ENCODE peak calls at places on chromosome 17, in four cellular contexts. O is IMR-90, V is PC-9, S is upper lobe of right lung. D is an unnamed sample.
A peak's percentile ranks its signal among the peaks of the same experiment; 100 is the strongest.

GRCh38 chr17:22704674-22705073 is 1012.4 kb downstream of the KCNJ18 start:
- DNase-seq in S (no peak), O (no peak), V (no peak), D (no peak)

GRCh38 chr17:80725532-80725931 is 180.9 kb downstream of the RPTOR start:
- DNase-seq in O (no peak), V (no peak), S (no peak), D (peak; percentile 61)

GRCh38 chr17:40903129-40903847 is 18.2 kb upstream of the KRT20 start:
- DNase-seq in V (no peak), S (no peak), O (peak; percentile 70), D (peak; percentile 80)

GRCh38 chr17:45702666-45703266 is 81.4 kb upstream of the CRHR1 start:
- DNase-seq in V (no peak), S (no peak), O (peak; percentile 23), D (peak; percentile 24)

GRCh38 chr17:19645608-19646250 is 2.8 kb upstream of the ALDH3A2 start:
- DNase-seq in S (peak; percentile 73), O (no peak), V (peak; percentile 15), D (peak; percentile 30)

GRCh38 chr17:56297142-56297541 is 143.9 kb downstream of the ANKFN1 start:
- DNase-seq in O (peak; percentile 62), V (no peak), S (no peak), D (peak; percentile 31)

GRCh38 chr17:33012522-33013033 is 20.9 kb downstream of the SPACA3 start:
- DNase-seq in O (peak; percentile 98), S (no peak), V (peak; percentile 42), D (peak; percentile 91)

GRCh38 chr17:77741109-77741508 is 217.4 kb upstream of the TNRC6C start:
- DNase-seq in O (no peak), V (no peak), S (peak; percentile 57), D (no peak)

GRCh38 chr17:77696151-77696719 is 262.3 kb upstream of the TNRC6C start:
- DNase-seq in V (no peak), S (peak; percentile 6), O (no peak), D (no peak)

GRCh38 chr17:81665205-81666091 is 957 bp downstream of the OXLD1 start:
- DNase-seq in O (peak; percentile 6), S (peak; percentile 78), V (peak; percentile 16), D (peak; percentile 24)

GRCh38 chr17:16282522-16282921 is 65.5 kb downstream of the PIGL start:
- DNase-seq in O (peak; percentile 91), S (no peak), V (no peak), D (peak; percentile 90)

GRCh38 chr17:57245786-57246185 is 10.5 kb upstream of the MSI2 start:
- DNase-seq in V (no peak), S (no peak), O (no peak), D (no peak)

GRCh38 chr17:278055-279028 is 74.3 kb downstream of the RPH3AL start:
- DNase-seq in V (no peak), S (peak; percentile 29), O (no peak), D (no peak)

GRCh38 chr17:82106697-82107305 is 8.8 kb upstream of the FASN start:
- DNase-seq in V (no peak), O (no peak), S (peak; percentile 74), D (no peak)

GRCh38 chr17:40432864-40433528 is 10.3 kb upstream of the IGFBP4 start:
- DNase-seq in O (peak; percentile 77), V (no peak), S (peak; percentile 47), D (peak; percentile 69)

GRCh38 chr17:78998311-78999055 is 11.1 kb downstream of the CANT1 start:
- DNase-seq in S (peak; percentile 73), V (peak; percentile 79), O (no peak), D (no peak)

GRCh38 chr17:42750730-42751356 is 6.0 kb upstream of the EZH1 start:
- DNase-seq in O (no peak), V (no peak), S (no peak), D (no peak)

GRCh38 chr17:81261096-81261495 is 22.0 kb downstream of the NDUFAF8 start:
- DNase-seq in V (no peak), S (no peak), O (no peak), D (no peak)

GRCh38 chr17:58412910-58413630 is 4.3 kb downstream of the RNF43 start:
- DNase-seq in V (no peak), O (peak; percentile 9), S (no peak), D (no peak)

GRCh38 chr17:13918247-13918646 is 151.1 kb upstream of the COX10 start:
- DNase-seq in S (no peak), O (no peak), V (no peak), D (no peak)

GRCh38 chr17:44610871-44611270 is 45.4 kb upstream of the MEIOC start:
- DNase-seq in S (no peak), V (no peak), O (no peak), D (peak; percentile 25)

GRCh38 chr17:44606658-44607057 is 49.4 kb downstream of the FZD2 start:
- DNase-seq in O (no peak), V (no peak), S (no peak), D (no peak)

GRCh38 chr17:44610331-44610730 is 45.9 kb upstream of the MEIOC start:
- DNase-seq in O (no peak), V (no peak), S (no peak), D (no peak)

GRCh38 chr17:44608732-44609435 is 47.4 kb upstream of the MEIOC start:
- DNase-seq in O (no peak), V (no peak), S (no peak), D (no peak)

GRCh38 chr17:44607836-44608690 is 48.2 kb upstream of the MEIOC start:
- DNase-seq in S (no peak), O (peak; percentile 74), V (no peak), D (peak; percentile 62)
- H3K4me3 ChIP-seq in S (no peak overlapping the region), O (no peak overlapping the region), V (no peak overlapping the region), D (no peak overlapping the region)

GRCh38 chr17:61139219-61139618 is 260.4 kb upstream of the TBX2 start:
- DNase-seq in V (peak; percentile 35), S (no peak), O (peak; percentile 88), D (peak; percentile 73)
- H3K4me3 ChIP-seq in V (no peak overlapping the region), S (no peak overlapping the region), O (no peak overlapping the region), D (no peak overlapping the region)

DNA sequence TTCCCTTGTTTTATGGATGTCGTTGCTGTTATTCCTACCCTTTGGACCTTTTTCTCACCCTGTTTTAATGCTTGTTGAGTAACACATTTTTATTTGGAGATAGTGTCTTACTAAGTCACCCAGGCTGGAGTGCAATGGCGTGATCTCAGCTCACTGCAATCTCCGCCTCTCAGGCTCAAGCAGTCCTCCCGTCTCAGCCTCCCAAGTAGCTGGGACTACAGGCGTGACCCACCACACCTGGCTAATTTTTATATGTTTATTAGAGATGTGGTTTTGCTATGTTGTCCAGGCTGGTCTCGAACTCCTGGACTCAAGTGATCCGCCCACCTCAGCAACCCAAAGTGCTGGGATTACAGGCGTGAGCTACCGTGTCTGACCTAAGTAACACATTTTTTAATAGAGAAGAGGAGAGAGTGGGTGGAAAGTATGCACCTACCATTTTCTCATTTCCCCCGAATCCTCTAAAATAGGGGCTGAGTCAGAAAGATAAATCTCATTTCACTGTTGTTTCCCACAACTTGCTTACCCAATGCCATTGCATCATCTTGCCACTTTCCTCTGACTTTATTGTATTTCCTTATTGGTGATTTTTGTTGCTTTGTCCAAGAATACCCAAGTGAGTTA is 7.0 kb downstream of the DHX40 start:
- DNase-seq in S (no peak), V (no peak), O (peak; percentile 35), D (peak; percentile 82)
- H3K4me3 ChIP-seq in S (no peak overlapping the region), V (no peak overlapping the region), O (no peak overlapping the region), D (no peak overlapping the region)

GRCh38 chr17:63838586-63839184 is 3.8 kb downstream of the SMARCD2 start:
- DNase-seq in S (peak; percentile 94), V (peak; percentile 84), O (peak; percentile 45), D (peak; percentile 95)
- H3K4me3 ChIP-seq in S (peak overlapping the region; percentile 88), V (peak overlapping the region; percentile 35), O (no peak overlapping the region), D (peak overlapping the region; percentile 10)

GRCh38 chr17:29256735-29257466 is 10.2 kb downstream of the CRYBA1 start:
- DNase-seq in V (no peak), O (peak; percentile 53), S (no peak), D (peak; percentile 54)
- H3K4me3 ChIP-seq in V (no peak overlapping the region), O (peak overlapping the region; percentile 25), S (no peak overlapping the region), D (no peak overlapping the region)

GRCh38 chr17:8210761-8211458 is 535 bp upstream of the AURKB start:
- DNase-seq in S (no peak), V (no peak), O (no peak), D (peak; percentile 43)
- H3K4me3 ChIP-seq in S (peak overlapping the region; percentile 74), V (peak overlapping the region; percentile 70), O (peak overlapping the region; percentile 74), D (peak overlapping the region; percentile 89)

DNA sequence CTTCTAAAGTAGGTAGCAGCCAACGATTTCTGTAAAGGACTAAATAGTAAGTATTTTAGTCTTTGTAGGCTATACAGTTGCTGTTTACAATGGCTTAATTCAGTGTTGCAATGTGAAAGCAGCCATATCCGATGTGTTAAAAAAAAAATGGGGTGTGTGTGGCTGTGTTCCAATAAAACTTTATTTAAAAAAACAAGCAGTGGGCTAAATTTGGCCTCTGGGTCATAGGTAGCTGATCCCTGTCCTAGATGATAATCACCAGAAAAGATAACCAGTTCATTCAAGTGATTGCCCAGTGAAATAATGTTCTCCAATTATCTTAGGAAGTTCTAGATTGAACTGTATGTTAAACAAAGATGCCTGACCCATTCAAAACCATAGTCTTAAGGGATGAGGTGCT is 124.3 kb downstream of the MAP2K6 start:
- DNase-seq in S (no peak), V (no peak), O (no peak), D (no peak)
- H3K4me3 ChIP-seq in S (no peak overlapping the region), V (no peak overlapping the region), O (no peak overlapping the region), D (no peak overlapping the region)

GRCh38 chr17:49079840-49080663 is 52.5 kb upstream of the B4GALNT2 start:
- DNase-seq in O (no peak), S (no peak), V (no peak), D (no peak)
- H3K4me3 ChIP-seq in O (no peak overlapping the region), S (no peak overlapping the region), V (no peak overlapping the region), D (no peak overlapping the region)

GRCh38 chr17:63645775-63646491 is 23.7 kb downstream of the MAP3K3 start:
- DNase-seq in V (peak; percentile 16), O (no peak), S (no peak), D (no peak)
- H3K4me3 ChIP-seq in V (no peak overlapping the region), O (no peak overlapping the region), S (no peak overlapping the region), D (no peak overlapping the region)